ENCODE peak calls at places on chromosomes 6 and 20, in five cellular contexts. M is T-cell, P is endothelial cell, I is cardiac muscle cell, Z is iPS DF 19.7. C is an unnamed sample.

GRCh38 chr6:141195251-141195832 is 937.4 kb upstream of the GJE1 start:
- DNase-seq in I (no peak), P (no peak), Z (no peak), M (no peak), C (no peak)

GRCh38 chr6:62904687-62905086 is 306.6 kb upstream of the FKBP1C start:
- DNase-seq in M (no peak), P (no peak), I (no peak), Z (no peak), C (no peak)

GRCh38 chr20:5974531-5974930 is 24.1 kb downstream of the MCM8 start:
- DNase-seq in I (no peak), Z (no peak), M (no peak), P (no peak), C (no peak)

GRCh38 chr6:90144396-90144795 is 152.2 kb downstream of the BACH2 start:
- DNase-seq in Z (no peak), P (no peak), M (no peak), I (no peak), C (no peak)

GRCh38 chr6:33595001-33595846 is 15.1 kb upstream of the BAK1 start:
- DNase-seq in I (no peak), Z (no peak), M (no peak), P (no peak), C (no peak)

GRCh38 chr20:59781236-59781635 is 152.2 kb downstream of the SYCP2 start:
- DNase-seq in I (no peak), P (no peak), M (no peak), Z (no peak), C (no peak)

GRCh38 chr6:151436300-151436699 is 15.6 kb downstream of the RMND1 start:
- DNase-seq in M (no peak), Z (no peak), I (no peak), P (no peak), C (no peak)

GRCh38 chr6:125273965-125274364 is 27.8 kb downstream of the HDDC2 start:
- DNase-seq in M (no peak), Z (no peak), I (peak; percentile 53), P (no peak), C (no peak)

GRCh38 chr6:73800997-73801396 is 105.0 kb downstream of the CD109 start:
- DNase-seq in I (peak; percentile 43), Z (no peak), P (no peak), M (no peak), C (no peak)

GRCh38 chr6:116268589-116269293 is 11.0 kb downstream of the TSPYL1 start:
- DNase-seq in Z (no peak), I (peak; percentile 87), P (no peak), M (no peak), C (peak; percentile 33)

GRCh38 chr6:6008648-6009421 is 2.1 kb upstream of the NRN1 start:
- DNase-seq in Z (no peak), I (peak; percentile 48), P (peak; percentile 93), M (no peak), C (no peak)

GRCh38 chr20:43844778-43845614 is 69.7 kb upstream of the TOX2 start:
- DNase-seq in M (no peak), P (no peak), I (peak; percentile 91), Z (no peak), C (no peak)

GRCh38 chr20:43748274-43748673 is 21.5 kb upstream of the GTSF1L start:
- DNase-seq in M (no peak), I (peak; percentile 64), Z (no peak), P (no peak), C (peak; percentile 51)

GRCh38 chr6:143620461-143620860 is 57.3 kb upstream of the PHACTR2 start:
- DNase-seq in I (peak; percentile 65), P (no peak), Z (no peak), M (no peak), C (no peak)

GRCh38 chr20:841568-842546 is 8.3 kb downstream of the FAM110A start:
- DNase-seq in I (no peak), M (no peak), Z (no peak), P (no peak), C (no peak)

GRCh38 chr20:20668639-20669038 is 43.8 kb downstream of the RALGAPA2 start:
- DNase-seq in Z (no peak), I (peak; percentile 36), M (no peak), P (no peak), C (peak; percentile 46)

GRCh38 chr6:160391419-160392116 is 43.4 kb downstream of the SLC22A3 start:
- DNase-seq in I (peak; percentile 80), Z (no peak), P (no peak), M (no peak), C (no peak)

GRCh38 chr20:48832423-48832735 is 4.6 kb upstream of the PREX1 start:
- DNase-seq in P (no peak), M (no peak), I (no peak), Z (no peak), C (no peak)

GRCh38 chr20:23744726-23745646 is 5.7 kb downstream of the CST1 start:
- DNase-seq in P (no peak), Z (no peak), I (no peak), M (no peak), C (no peak)

GRCh38 chr6:166333172-166333995 is 9.0 kb downstream of the SFT2D1 start:
- DNase-seq in M (peak; percentile 28), I (no peak), Z (no peak), P (peak; percentile 25), C (no peak)

GRCh38 chr6:152981989-152982767 is 663 bp downstream of the FBXO5 start:
- DNase-seq in M (no peak), P (peak; percentile 22), Z (no peak), I (no peak), C (no peak)

GRCh38 chr6:89311853-89312531 is 3.1 kb downstream of the GABRR2 start:
- DNase-seq in I (peak; percentile 81), P (peak; percentile 54), M (no peak), Z (peak; percentile 61), C (no peak)

GRCh38 chr6:170020041-170020583 is 268.7 kb downstream of the ERMARD start:
- DNase-seq in P (no peak), Z (no peak), M (no peak), I (no peak), C (no peak)